ENCODE peak calls at places on chromosomes 1 and 21, in nine cellular contexts. U, F, G, H, Z, E, C, B and Q are unnamed samples.
A peak's percentile ranks its signal among the peaks of the same experiment; 100 is the strongest.

GRCh38 chr1:180927841-180928240 is 15.1 kb downstream of the KIAA1614 start:
- DNase-seq in U (no peak), F (no peak), G (no peak), H (no peak), Z (no peak), E (no peak), C (no peak), B (no peak), Q (no peak)

GRCh38 chr1:86714159-86714558 is 9.8 kb downstream of the SH3GLB1 start:
- DNase-seq in U (no peak), F (no peak), G (peak; percentile 23), H (no peak), Z (peak; percentile 12), E (no peak), C (peak; percentile 12), B (no peak), Q (no peak)

GRCh38 chr1:215292906-215293305 is 210.4 kb downstream of the KCNK2 start:
- DNase-seq in U (no peak), F (peak; percentile 17), G (no peak), H (no peak), Z (no peak), E (no peak), C (no peak), B (no peak), Q (no peak)

GRCh38 chr1:42420911-42421585 is 34.8 kb downstream of the ZMYND12 start:
- DNase-seq in U (no peak), F (peak; percentile 60), G (peak; percentile 97), H (no peak), Z (peak; percentile 46), E (peak; percentile 19), C (peak; percentile 61), B (no peak), Q (no peak)

GRCh38 chr1:25922633-25923567 is 16.7 kb upstream of the STMN1 start:
- DNase-seq in U (peak; percentile 56), F (peak; percentile 63), G (peak; percentile 29), H (peak; percentile 29), Z (peak; percentile 53), E (no peak), C (no peak), B (peak; percentile 90), Q (no peak)

GRCh38 chr1:112516141-112516540 is 7.4 kb downstream of the WNT2B start:
- DNase-seq in U (no peak), F (no peak), G (no peak), H (no peak), Z (no peak), E (no peak), C (no peak), B (no peak), Q (no peak)

GRCh38 chr1:59332221-59332620 is 35.3 kb downstream of the FGGY start:
- DNase-seq in U (no peak), F (no peak), G (peak; percentile 10), H (no peak), Z (no peak), E (no peak), C (no peak), B (no peak), Q (no peak)

GRCh38 chr1:21598904-21599303 is 70.3 kb downstream of the RAP1GAP start:
- DNase-seq in U (no peak), F (no peak), G (no peak), H (no peak), Z (no peak), E (no peak), C (no peak), B (no peak), Q (no peak)

GRCh38 chr1:43452789-43453441 is 816 bp downstream of the HYI start:
- DNase-seq in U (no peak), F (peak; percentile 51), G (peak; percentile 82), H (no peak), Z (peak; percentile 60), E (no peak), C (peak; percentile 55), B (no peak), Q (no peak)

GRCh38 chr21:15293251-15293650 is 228.5 kb upstream of the NRIP1 start:
- DNase-seq in U (no peak), F (peak; percentile 59), G (peak; percentile 96), H (no peak), Z (peak; percentile 14), E (peak; percentile 71), C (peak; percentile 90), B (no peak), Q (peak; percentile 23)

GRCh38 chr1:8472668-8473067 is 154.8 kb downstream of the SLC45A1 start:
- DNase-seq in U (peak; percentile 44), F (no peak), G (no peak), H (no peak), Z (no peak), E (no peak), C (no peak), B (no peak), Q (no peak)

GRCh38 chr1:116855788-116856187 is 53.9 kb upstream of the PTGFRN start:
- DNase-seq in U (no peak), F (peak; percentile 83), G (peak; percentile 60), H (no peak), Z (peak; percentile 55), E (peak; percentile 51), C (no peak), B (no peak), Q (no peak)

GRCh38 chr1:80594013-80594412 is 1206.7 kb upstream of the ADGRL2 start:
- DNase-seq in U (no peak), F (no peak), G (no peak), H (no peak), Z (no peak), E (no peak), C (no peak), B (no peak), Q (no peak)

GRCh38 chr1:49556676-49557234 is 467.0 kb downstream of the AGBL4 start:
- DNase-seq in U (no peak), F (no peak), G (no peak), H (no peak), Z (no peak), E (no peak), C (no peak), B (no peak), Q (no peak)